ENCODE peak calls at places on chromosomes 16 and 17, in ten cellular contexts. One of them, this sample, is unnamed.

GRCh38 chr16:88533945-88534641 is 36.1 kb upstream of the ZC3H18 start:
- DNase-seq in OCI-LY7: peak; percentile 87
- DNase-seq in fibroblast of lung: peak; percentile 61
- DNase-seq in psoas muscle: peak; percentile 85
- DNase-seq in cardiac muscle cell: peak; percentile 82
- DNase-seq in AG10803: peak; percentile 54
- DNase-seq in mesenchymal stem cell: peak; percentile 43
- DNase-seq in PC-9: peak; percentile 81
- DNase-seq in uterus: peak; percentile 83
- DNase-seq in tibial artery: peak; percentile 87
- DNase-seq in this sample: no peak

GRCh38 chr16:17404903-17405691 is 65.7 kb downstream of the XYLT1 start:
- DNase-seq in OCI-LY7: no peak
- DNase-seq in fibroblast of lung: peak; percentile 87
- DNase-seq in psoas muscle: peak; percentile 77
- DNase-seq in cardiac muscle cell: no peak
- DNase-seq in AG10803: peak; percentile 96
- DNase-seq in mesenchymal stem cell: no peak
- DNase-seq in PC-9: no peak
- DNase-seq in uterus: peak; percentile 68
- DNase-seq in tibial artery: peak; percentile 99
- DNase-seq in this sample: no peak

GRCh38 chr16:67269766-67270165 is 9.6 kb upstream of the PLEKHG4 start:
- DNase-seq in OCI-LY7: no peak
- DNase-seq in fibroblast of lung: no peak
- DNase-seq in psoas muscle: no peak
- DNase-seq in cardiac muscle cell: no peak
- DNase-seq in AG10803: peak; percentile 64
- DNase-seq in mesenchymal stem cell: peak; percentile 50
- DNase-seq in PC-9: peak; percentile 69
- DNase-seq in uterus: no peak
- DNase-seq in tibial artery: no peak
- DNase-seq in this sample: no peak

GRCh38 chr17:61384384-61385090 is 15.1 kb upstream of the TBX2 start:
- DNase-seq in OCI-LY7: no peak
- DNase-seq in fibroblast of lung: no peak
- DNase-seq in psoas muscle: no peak
- DNase-seq in cardiac muscle cell: no peak
- DNase-seq in AG10803: no peak
- DNase-seq in mesenchymal stem cell: no peak
- DNase-seq in PC-9: no peak
- DNase-seq in uterus: no peak
- DNase-seq in tibial artery: no peak
- DNase-seq in this sample: no peak

GRCh38 chr16:79629003-79629402 is 28.5 kb upstream of the MAF start:
- DNase-seq in OCI-LY7: no peak
- DNase-seq in fibroblast of lung: peak; percentile 62
- DNase-seq in psoas muscle: no peak
- DNase-seq in cardiac muscle cell: no peak
- DNase-seq in AG10803: no peak
- DNase-seq in mesenchymal stem cell: no peak
- DNase-seq in PC-9: no peak
- DNase-seq in uterus: no peak
- DNase-seq in tibial artery: no peak
- DNase-seq in this sample: no peak

GRCh38 chr17:4739122-4740024 is at the start of the genes CXCL16 and ZMYND15:
- DNase-seq in OCI-LY7: peak; percentile 70
- DNase-seq in fibroblast of lung: peak; percentile 18
- DNase-seq in psoas muscle: peak; percentile 57
- DNase-seq in cardiac muscle cell: peak; percentile 46
- DNase-seq in AG10803: peak; percentile 27
- DNase-seq in mesenchymal stem cell: peak; percentile 70
- DNase-seq in PC-9: peak; percentile 75
- DNase-seq in uterus: peak; percentile 54
- DNase-seq in tibial artery: peak; percentile 78
- DNase-seq in this sample: no peak

GRCh38 chr17:43578699-43579569 is 32.8 kb upstream of the ETV4 start:
- DNase-seq in OCI-LY7: peak; percentile 65
- DNase-seq in fibroblast of lung: peak; percentile 32
- DNase-seq in psoas muscle: no peak
- DNase-seq in cardiac muscle cell: no peak
- DNase-seq in AG10803: peak; percentile 78
- DNase-seq in mesenchymal stem cell: peak; percentile 81
- DNase-seq in PC-9: peak; percentile 44
- DNase-seq in uterus: no peak
- DNase-seq in tibial artery: no peak
- DNase-seq in this sample: no peak

GRCh38 chr17:57624390-57624789 is 120.7 kb downstream of the CCDC182 start:
- DNase-seq in OCI-LY7: peak; percentile 64
- DNase-seq in fibroblast of lung: no peak
- DNase-seq in psoas muscle: no peak
- DNase-seq in cardiac muscle cell: no peak
- DNase-seq in AG10803: no peak
- DNase-seq in mesenchymal stem cell: no peak
- DNase-seq in PC-9: no peak
- DNase-seq in uterus: no peak
- DNase-seq in tibial artery: peak; percentile 43
- DNase-seq in this sample: no peak

GRCh38 chr17:29914819-29915537 is 15.1 kb downstream of the SSH2 start:
- DNase-seq in OCI-LY7: no peak
- DNase-seq in fibroblast of lung: no peak
- DNase-seq in psoas muscle: no peak
- DNase-seq in cardiac muscle cell: no peak
- DNase-seq in AG10803: no peak
- DNase-seq in mesenchymal stem cell: no peak
- DNase-seq in PC-9: no peak
- DNase-seq in uterus: no peak
- DNase-seq in tibial artery: no peak
- DNase-seq in this sample: no peak
- H3K4me3 ChIP-seq in OCI-LY7: no peak overlapping the region
- H3K4me3 ChIP-seq in fibroblast of lung: no peak overlapping the region
- H3K4me3 ChIP-seq in psoas muscle: no peak overlapping the region
- H3K4me3 ChIP-seq in cardiac muscle cell: no peak overlapping the region
- H3K4me3 ChIP-seq in AG10803: no peak overlapping the region
- H3K4me3 ChIP-seq in mesenchymal stem cell: no peak overlapping the region
- H3K4me3 ChIP-seq in PC-9: no peak overlapping the region
- H3K4me3 ChIP-seq in uterus: no peak overlapping the region
- H3K4me3 ChIP-seq in tibial artery: no peak overlapping the region
- H3K4me3 ChIP-seq in this sample: no peak overlapping the region

DNA sequence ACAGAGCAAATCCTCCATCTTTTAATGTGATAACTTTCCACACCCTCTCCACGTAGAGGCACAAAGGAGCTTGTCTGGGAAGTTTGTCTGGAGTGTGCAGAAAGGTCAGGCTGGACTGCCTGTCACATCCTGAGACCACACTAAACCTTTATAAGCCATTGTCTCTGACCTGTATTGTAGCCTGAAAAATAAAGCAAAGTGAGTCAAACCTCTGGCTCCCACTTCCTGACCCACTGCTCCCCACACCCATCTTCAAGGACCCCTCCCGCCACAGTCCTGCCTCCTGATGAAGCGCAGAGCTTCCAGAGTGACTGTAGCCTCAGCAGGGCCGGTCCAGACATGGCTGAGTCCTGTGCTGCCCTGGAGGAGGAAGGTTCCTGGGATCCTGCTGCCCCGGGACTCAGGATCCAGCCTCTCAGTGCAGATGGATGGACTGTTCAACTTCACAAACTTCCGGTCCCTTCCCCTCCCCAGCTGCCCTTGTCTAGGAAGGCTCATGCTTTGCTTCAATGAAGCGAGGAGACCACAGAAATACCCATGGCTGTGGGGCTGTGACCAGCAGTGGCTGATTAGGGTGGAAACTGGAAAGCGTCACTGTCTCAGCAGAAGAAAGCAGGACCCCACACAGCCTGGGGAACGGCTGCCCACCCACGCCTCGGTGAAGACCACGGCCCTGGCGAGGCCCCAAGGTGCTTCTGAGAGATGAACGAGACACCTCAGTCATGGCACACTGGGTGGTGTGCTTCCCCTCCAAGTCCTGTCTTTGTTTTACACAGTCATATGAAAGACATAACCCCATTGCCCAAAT is 30.9 kb upstream of the CLEC18B start:
- DNase-seq in OCI-LY7: peak; percentile 70
- DNase-seq in fibroblast of lung: no peak
- DNase-seq in psoas muscle: no peak
- DNase-seq in cardiac muscle cell: no peak
- DNase-seq in AG10803: no peak
- DNase-seq in mesenchymal stem cell: no peak
- DNase-seq in PC-9: no peak
- DNase-seq in uterus: no peak
- DNase-seq in tibial artery: no peak
- DNase-seq in this sample: no peak
- H3K4me3 ChIP-seq in OCI-LY7: no peak overlapping the region
- H3K4me3 ChIP-seq in fibroblast of lung: no peak overlapping the region
- H3K4me3 ChIP-seq in psoas muscle: no peak overlapping the region
- H3K4me3 ChIP-seq in cardiac muscle cell: no peak overlapping the region
- H3K4me3 ChIP-seq in AG10803: no peak overlapping the region
- H3K4me3 ChIP-seq in mesenchymal stem cell: no peak overlapping the region
- H3K4me3 ChIP-seq in PC-9: no peak overlapping the region
- H3K4me3 ChIP-seq in uterus: no peak overlapping the region
- H3K4me3 ChIP-seq in tibial artery: no peak overlapping the region
- H3K4me3 ChIP-seq in this sample: no peak overlapping the region

GRCh38 chr17:17476865-17477467 is at the start of gene MED9:
- DNase-seq in OCI-LY7: peak; percentile 95
- DNase-seq in fibroblast of lung: peak; percentile 91
- DNase-seq in psoas muscle: peak; percentile 94
- DNase-seq in cardiac muscle cell: peak; percentile 94
- DNase-seq in AG10803: peak; percentile 87
- DNase-seq in mesenchymal stem cell: peak; percentile 88
- DNase-seq in PC-9: peak; percentile 87
- DNase-seq in uterus: peak; percentile 93
- DNase-seq in tibial artery: peak; percentile 94
- DNase-seq in this sample: peak; percentile 55

GRCh38 chr17:17469996-17470395 is 6.8 kb upstream of the MED9 start:
- DNase-seq in OCI-LY7: no peak
- DNase-seq in fibroblast of lung: no peak
- DNase-seq in psoas muscle: no peak
- DNase-seq in cardiac muscle cell: no peak
- DNase-seq in AG10803: no peak
- DNase-seq in mesenchymal stem cell: no peak
- DNase-seq in PC-9: no peak
- DNase-seq in uterus: no peak
- DNase-seq in tibial artery: no peak
- DNase-seq in this sample: no peak

GRCh38 chr17:17472333-17472920 is 4.4 kb upstream of the MED9 start:
- DNase-seq in OCI-LY7: no peak
- DNase-seq in fibroblast of lung: no peak
- DNase-seq in psoas muscle: no peak
- DNase-seq in cardiac muscle cell: no peak
- DNase-seq in AG10803: no peak
- DNase-seq in mesenchymal stem cell: no peak
- DNase-seq in PC-9: no peak
- DNase-seq in uterus: no peak
- DNase-seq in tibial artery: no peak
- DNase-seq in this sample: no peak

GRCh38 chr17:17479209-17479608 is 2.4 kb downstream of the MED9 start:
- DNase-seq in OCI-LY7: no peak
- DNase-seq in fibroblast of lung: no peak
- DNase-seq in psoas muscle: no peak
- DNase-seq in cardiac muscle cell: no peak
- DNase-seq in AG10803: no peak
- DNase-seq in mesenchymal stem cell: no peak
- DNase-seq in PC-9: no peak
- DNase-seq in uterus: no peak
- DNase-seq in tibial artery: no peak
- DNase-seq in this sample: no peak

DNA sequence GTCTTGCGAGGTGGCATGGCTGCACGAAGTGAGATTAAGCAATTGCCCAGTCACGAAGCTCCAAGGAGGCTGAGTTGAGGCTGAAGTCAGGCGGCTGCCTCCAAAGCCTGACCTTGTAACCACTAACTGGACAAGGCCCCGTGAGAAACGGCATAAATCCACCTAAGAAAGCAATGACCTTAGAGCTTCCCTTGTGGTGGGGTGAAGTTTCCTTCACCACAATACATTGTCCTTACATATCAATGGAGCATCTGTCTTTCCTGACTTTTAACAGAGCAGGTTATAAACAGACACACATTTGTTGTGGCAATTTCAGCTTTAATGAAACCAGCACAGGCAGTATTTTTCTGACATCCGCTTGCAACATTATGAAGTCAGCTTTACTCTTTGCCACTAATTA is 2.5 kb upstream of the MED9 start:
- DNase-seq in OCI-LY7: no peak
- DNase-seq in fibroblast of lung: no peak
- DNase-seq in psoas muscle: no peak
- DNase-seq in cardiac muscle cell: no peak
- DNase-seq in AG10803: no peak
- DNase-seq in mesenchymal stem cell: no peak
- DNase-seq in PC-9: no peak
- DNase-seq in uterus: no peak
- DNase-seq in tibial artery: no peak
- DNase-seq in this sample: no peak
- H3K4me3 ChIP-seq in OCI-LY7: no peak overlapping the region
- H3K4me3 ChIP-seq in fibroblast of lung: no peak overlapping the region
- H3K4me3 ChIP-seq in psoas muscle: no peak overlapping the region
- H3K4me3 ChIP-seq in cardiac muscle cell: no peak overlapping the region
- H3K4me3 ChIP-seq in AG10803: no peak overlapping the region
- H3K4me3 ChIP-seq in mesenchymal stem cell: no peak overlapping the region
- H3K4me3 ChIP-seq in PC-9: no peak overlapping the region
- H3K4me3 ChIP-seq in uterus: no peak overlapping the region
- H3K4me3 ChIP-seq in tibial artery: no peak overlapping the region
- H3K4me3 ChIP-seq in this sample: no peak overlapping the region

GRCh38 chr16:82350560-82350959 is 180.5 kb upstream of the MPHOSPH6 start:
- DNase-seq in OCI-LY7: no peak
- DNase-seq in fibroblast of lung: no peak
- DNase-seq in psoas muscle: no peak
- DNase-seq in cardiac muscle cell: no peak
- DNase-seq in AG10803: no peak
- DNase-seq in mesenchymal stem cell: no peak
- DNase-seq in PC-9: no peak
- DNase-seq in uterus: no peak
- DNase-seq in tibial artery: no peak
- DNase-seq in this sample: no peak

GRCh38 chr16:82341146-82341669 is 171.2 kb upstream of the MPHOSPH6 start:
- DNase-seq in OCI-LY7: no peak
- DNase-seq in fibroblast of lung: no peak
- DNase-seq in psoas muscle: no peak
- DNase-seq in cardiac muscle cell: no peak
- DNase-seq in AG10803: no peak
- DNase-seq in mesenchymal stem cell: no peak
- DNase-seq in PC-9: no peak
- DNase-seq in uterus: no peak
- DNase-seq in tibial artery: no peak
- DNase-seq in this sample: no peak

GRCh38 chr16:82344157-82344556 is 174.1 kb upstream of the MPHOSPH6 start:
- DNase-seq in OCI-LY7: no peak
- DNase-seq in fibroblast of lung: no peak
- DNase-seq in psoas muscle: no peak
- DNase-seq in cardiac muscle cell: peak; percentile 24
- DNase-seq in AG10803: no peak
- DNase-seq in mesenchymal stem cell: no peak
- DNase-seq in PC-9: no peak
- DNase-seq in uterus: no peak
- DNase-seq in tibial artery: no peak
- DNase-seq in this sample: no peak

GRCh38 chr16:82340531-82340930 is 170.5 kb upstream of the MPHOSPH6 start:
- DNase-seq in OCI-LY7: no peak
- DNase-seq in fibroblast of lung: no peak
- DNase-seq in psoas muscle: no peak
- DNase-seq in cardiac muscle cell: no peak
- DNase-seq in AG10803: no peak
- DNase-seq in mesenchymal stem cell: no peak
- DNase-seq in PC-9: no peak
- DNase-seq in uterus: no peak
- DNase-seq in tibial artery: no peak
- DNase-seq in this sample: no peak

DNA sequence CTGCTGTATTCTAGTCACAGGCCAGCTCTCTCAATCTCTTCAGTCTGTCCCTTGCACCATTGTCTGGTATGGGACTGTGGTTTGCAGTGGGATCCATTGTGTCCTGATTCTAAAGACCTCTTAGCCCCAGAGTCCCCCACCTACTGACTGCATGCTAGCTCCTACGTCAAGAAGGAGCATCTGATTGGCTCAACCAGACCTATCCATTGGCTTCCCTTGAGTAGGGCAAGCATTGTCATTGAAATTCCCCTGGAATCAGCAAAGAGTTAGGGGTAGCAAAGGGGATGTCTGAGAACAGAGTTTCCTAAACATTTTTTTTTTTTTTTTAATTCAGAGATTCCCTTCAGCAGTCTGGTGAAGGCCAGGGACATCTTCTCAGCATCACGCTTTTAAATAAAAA is 175.3 kb upstream of the MPHOSPH6 start:
- DNase-seq in OCI-LY7: no peak
- DNase-seq in fibroblast of lung: no peak
- DNase-seq in psoas muscle: no peak
- DNase-seq in cardiac muscle cell: no peak
- DNase-seq in AG10803: no peak
- DNase-seq in mesenchymal stem cell: no peak
- DNase-seq in PC-9: no peak
- DNase-seq in uterus: no peak
- DNase-seq in tibial artery: no peak
- DNase-seq in this sample: no peak
- H3K4me3 ChIP-seq in OCI-LY7: no peak overlapping the region
- H3K4me3 ChIP-seq in fibroblast of lung: no peak overlapping the region
- H3K4me3 ChIP-seq in psoas muscle: no peak overlapping the region
- H3K4me3 ChIP-seq in cardiac muscle cell: no peak overlapping the region
- H3K4me3 ChIP-seq in AG10803: no peak overlapping the region
- H3K4me3 ChIP-seq in mesenchymal stem cell: no peak overlapping the region
- H3K4me3 ChIP-seq in PC-9: no peak overlapping the region
- H3K4me3 ChIP-seq in uterus: no peak overlapping the region
- H3K4me3 ChIP-seq in tibial artery: no peak overlapping the region
- H3K4me3 ChIP-seq in this sample: no peak overlapping the region